ENCODE peak calls at places on chromosomes 13 and 19, in four cellular contexts. One of them, this sample, is unnamed.

GRCh38 chr13:67996101-67996500 is 766.0 kb upstream of the PCDH9 start:
- DNase-seq in K562: no peak
- DNase-seq in GM12878: no peak
- DNase-seq in HepG2: no peak
- DNase-seq in this sample: no peak

GRCh38 chr13:79289557-79289956 is 116.5 kb downstream of the RBM26 start:
- DNase-seq in HepG2: no peak
- DNase-seq in GM12878: no peak
- DNase-seq in K562: no peak
- DNase-seq in this sample: no peak

GRCh38 chr13:96229356-96229755 is 139.4 kb downstream of the HS6ST3 start:
- DNase-seq in GM12878: no peak
- DNase-seq in HepG2: peak
- DNase-seq in K562: peak
- DNase-seq in this sample: peak

GRCh38 chr19:6925801-6926751 is 38.7 kb downstream of the ADGRE1 start:
- DNase-seq in GM12878: peak
- DNase-seq in K562: no peak
- DNase-seq in HepG2: no peak
- DNase-seq in this sample: peak

GRCh38 chr19:51637362-51637978 is 7.3 kb upstream of the SIGLEC5 start:
- DNase-seq in GM12878: no peak
- DNase-seq in HepG2: peak
- DNase-seq in K562: peak
- DNase-seq in this sample: peak

GRCh38 chr19:3880471-3881271 is at the start of gene ATCAY:
- DNase-seq in GM12878: no peak
- DNase-seq in HepG2: no peak
- DNase-seq in K562: no peak
- DNase-seq in this sample: no peak

GRCh38 chr13:97275265-97275664 is 53.1 kb downstream of the MBNL2 start:
- DNase-seq in K562: no peak
- DNase-seq in GM12878: no peak
- DNase-seq in HepG2: peak
- DNase-seq in this sample: no peak

GRCh38 chr13:29573190-29573589 is 22.3 kb downstream of the SLC7A1 start:
- DNase-seq in GM12878: no peak
- DNase-seq in K562: no peak
- DNase-seq in HepG2: no peak
- DNase-seq in this sample: no peak

GRCh38 chr19:13574933-13575332 is 68.7 kb upstream of the CACNA1A start:
- DNase-seq in GM12878: no peak
- DNase-seq in K562: peak
- DNase-seq in HepG2: peak
- DNase-seq in this sample: peak

GRCh38 chr19:11091343-11092153 is 2.3 kb downstream of the LDLR start:
- DNase-seq in K562: peak
- DNase-seq in GM12878: no peak
- DNase-seq in HepG2: peak
- DNase-seq in this sample: no peak

GRCh38 chr13:51942189-51942588 is 69.1 kb downstream of the ATP7B start:
- DNase-seq in K562: no peak
- DNase-seq in GM12878: no peak
- DNase-seq in HepG2: no peak
- DNase-seq in this sample: no peak

GRCh38 chr13:29490561-29490960 is 104.9 kb downstream of the SLC7A1 start:
- DNase-seq in GM12878: no peak
- DNase-seq in K562: no peak
- DNase-seq in HepG2: no peak
- DNase-seq in this sample: no peak

GRCh38 chr19:10836478-10837325 is 690 bp upstream of the TMED1 start:
- DNase-seq in HepG2: no peak
- DNase-seq in K562: peak
- DNase-seq in GM12878: no peak
- DNase-seq in this sample: peak

GRCh38 chr19:7478173-7478842 is 10.5 kb downstream of the PEX11G start:
- DNase-seq in GM12878: no peak
- DNase-seq in K562: no peak
- DNase-seq in HepG2: no peak
- DNase-seq in this sample: no peak

GRCh38 chr13:52004508-52005183 is 6.6 kb downstream of the ATP7B start:
- DNase-seq in K562: no peak
- DNase-seq in GM12878: no peak
- DNase-seq in HepG2: no peak
- DNase-seq in this sample: no peak

GRCh38 chr19:55075366-55075998 is at the start of gene EPS8L1:
- DNase-seq in HepG2: no peak
- DNase-seq in K562: no peak
- DNase-seq in GM12878: no peak
- DNase-seq in this sample: no peak

GRCh38 chr13:91358384-91358776 is 10.9 kb downstream of the MIR17HG start:
- DNase-seq in GM12878: no peak
- DNase-seq in K562: peak
- DNase-seq in HepG2: no peak
- DNase-seq in this sample: no peak

GRCh38 chr19:2015611-2015950 is at the start of gene BTBD2:
- DNase-seq in HepG2: no peak
- DNase-seq in K562: peak
- DNase-seq in GM12878: no peak
- DNase-seq in this sample: peak

GRCh38 chr19:4506449-4507149 is 11.7 kb downstream of the PLIN4 start:
- DNase-seq in HepG2: no peak
- DNase-seq in GM12878: no peak
- DNase-seq in K562: peak
- DNase-seq in this sample: no peak

GRCh38 chr13:47858678-47859050 is 142.4 kb downstream of the SUCLA2 start:
- DNase-seq in GM12878: no peak
- DNase-seq in K562: no peak
- DNase-seq in HepG2: no peak
- DNase-seq in this sample: no peak

GRCh38 chr13:96179309-96179708 is 89.4 kb downstream of the HS6ST3 start:
- DNase-seq in HepG2: no peak
- DNase-seq in GM12878: no peak
- DNase-seq in K562: no peak
- DNase-seq in this sample: no peak

GRCh38 chr19:18479964-18480723 is 41.7 kb downstream of the ELL start:
- DNase-seq in K562: peak
- DNase-seq in HepG2: no peak
- DNase-seq in GM12878: no peak
- DNase-seq in this sample: no peak
- TF ChIP-seq FOXK2 in K562: no peak
- TF ChIP-seq FOXK2 in HepG2: no peak
- TF ChIP-seq FOXK2 in GM12878: no peak
- TF ChIP-seq FOXK2 in this sample: no peak

GRCh38 chr13:106232680-106233079 is 302.8 kb downstream of the EFNB2 start:
- DNase-seq in HepG2: no peak
- DNase-seq in K562: no peak
- DNase-seq in GM12878: no peak
- DNase-seq in this sample: no peak
- TF ChIP-seq BHLHE40 in HepG2: no peak
- TF ChIP-seq BHLHE40 in K562: no peak
- TF ChIP-seq BHLHE40 in GM12878: no peak
- TF ChIP-seq BHLHE40 in this sample: no peak

DNA sequence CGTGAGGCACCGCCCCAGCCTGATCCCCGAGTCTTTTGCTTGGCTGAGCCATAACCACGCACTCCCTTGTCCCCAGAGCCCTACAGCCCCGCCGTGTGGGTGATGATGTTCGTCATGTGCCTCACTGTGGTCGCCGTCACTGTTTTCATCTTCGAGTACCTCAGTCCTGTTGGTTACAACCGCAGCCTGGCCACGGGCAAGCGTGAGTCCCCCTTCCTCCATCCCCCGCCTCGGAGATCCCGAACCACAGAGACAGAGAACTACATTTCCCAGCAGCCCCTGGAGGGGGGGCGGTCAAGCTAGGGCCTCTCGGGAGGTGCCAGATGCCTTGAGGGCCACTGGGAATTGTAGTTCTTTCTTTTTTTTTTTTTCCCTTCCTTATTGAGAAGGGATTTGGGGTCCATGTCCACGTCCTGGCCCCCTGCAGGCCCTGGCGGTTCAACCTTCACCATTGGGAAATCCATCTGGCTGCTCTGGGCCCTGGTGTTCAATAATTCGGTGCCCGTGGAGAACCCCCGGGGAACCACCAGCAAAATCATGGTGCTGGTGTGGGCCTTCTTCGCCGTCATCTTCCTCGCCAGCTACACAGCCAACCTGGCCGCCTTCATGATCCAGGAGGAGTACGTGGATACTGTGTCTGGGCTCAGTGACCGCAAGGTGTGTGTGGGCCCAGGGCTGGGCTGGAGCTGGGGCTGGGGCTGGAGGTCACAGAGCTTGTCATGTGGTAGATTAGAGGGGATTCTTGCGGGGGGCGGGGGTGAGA is 25.9 kb downstream of the GRIN2D start:
- DNase-seq in HepG2: no peak
- DNase-seq in K562: peak
- DNase-seq in GM12878: peak
- DNase-seq in this sample: peak
- TF ChIP-seq FOXM1 in HepG2: no peak
- TF ChIP-seq FOXM1 in K562: no peak
- TF ChIP-seq FOXM1 in GM12878: no peak
- TF ChIP-seq FOXM1 in this sample: no peak

GRCh38 chr13:80454245-80454644 is 113.3 kb upstream of the SPRY2 start:
- DNase-seq in K562: no peak
- DNase-seq in HepG2: no peak
- DNase-seq in GM12878: peak
- DNase-seq in this sample: no peak
- TF ChIP-seq FOXK2 in K562: no peak
- TF ChIP-seq FOXK2 in HepG2: no peak
- TF ChIP-seq FOXK2 in GM12878: no peak
- TF ChIP-seq FOXK2 in this sample: no peak

GRCh38 chr19:41407271-41407670 is 9.7 kb downstream of the BCKDHA start:
- DNase-seq in GM12878: no peak
- DNase-seq in K562: no peak
- DNase-seq in HepG2: no peak
- DNase-seq in this sample: no peak
- TF ChIP-seq BHLHE40 in GM12878: no peak
- TF ChIP-seq BHLHE40 in K562: no peak
- TF ChIP-seq BHLHE40 in HepG2: no peak
- TF ChIP-seq BHLHE40 in this sample: no peak

GRCh38 chr13:50463662-50464061 is 379.8 kb downstream of the DLEU7 start:
- DNase-seq in K562: no peak
- DNase-seq in GM12878: no peak
- DNase-seq in HepG2: no peak
- DNase-seq in this sample: no peak

GRCh38 chr13:50468849-50469669 is 374.4 kb downstream of the DLEU7 start:
- DNase-seq in GM12878: no peak
- DNase-seq in K562: peak
- DNase-seq in HepG2: no peak
- DNase-seq in this sample: no peak

GRCh38 chr13:50461189-50461588 is 382.3 kb downstream of the DLEU7 start:
- DNase-seq in K562: no peak
- DNase-seq in GM12878: no peak
- DNase-seq in HepG2: no peak
- DNase-seq in this sample: no peak

GRCh38 chr13:50467156-50467814 is 376.2 kb downstream of the DLEU7 start:
- DNase-seq in HepG2: no peak
- DNase-seq in K562: no peak
- DNase-seq in GM12878: no peak
- DNase-seq in this sample: no peak

DNA sequence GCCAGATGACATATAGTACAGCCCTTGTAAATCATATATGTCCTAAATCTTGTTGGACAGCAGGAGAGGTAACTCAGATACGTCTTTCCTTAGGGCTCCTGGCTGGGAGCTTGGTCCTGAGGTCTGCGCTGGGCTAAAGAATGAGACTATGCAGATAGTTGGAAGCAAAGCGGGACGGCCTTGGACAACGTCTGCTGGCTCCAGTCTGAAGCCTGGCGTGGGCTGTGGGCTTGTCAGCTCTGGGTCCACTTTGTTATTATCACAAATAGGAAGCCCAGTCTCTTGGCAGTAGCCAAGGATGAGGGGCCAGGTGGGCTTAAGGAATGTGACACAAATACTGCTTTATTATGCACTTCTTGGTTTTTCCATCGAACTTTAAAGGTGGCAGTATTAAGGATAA is 376.9 kb downstream of the DLEU7 start:
- DNase-seq in K562: no peak
- DNase-seq in GM12878: no peak
- DNase-seq in HepG2: no peak
- DNase-seq in this sample: no peak
- TF ChIP-seq FOXM1 in K562: no peak
- TF ChIP-seq FOXM1 in GM12878: no peak
- TF ChIP-seq FOXM1 in HepG2: no peak
- TF ChIP-seq FOXM1 in this sample: no peak

DNA sequence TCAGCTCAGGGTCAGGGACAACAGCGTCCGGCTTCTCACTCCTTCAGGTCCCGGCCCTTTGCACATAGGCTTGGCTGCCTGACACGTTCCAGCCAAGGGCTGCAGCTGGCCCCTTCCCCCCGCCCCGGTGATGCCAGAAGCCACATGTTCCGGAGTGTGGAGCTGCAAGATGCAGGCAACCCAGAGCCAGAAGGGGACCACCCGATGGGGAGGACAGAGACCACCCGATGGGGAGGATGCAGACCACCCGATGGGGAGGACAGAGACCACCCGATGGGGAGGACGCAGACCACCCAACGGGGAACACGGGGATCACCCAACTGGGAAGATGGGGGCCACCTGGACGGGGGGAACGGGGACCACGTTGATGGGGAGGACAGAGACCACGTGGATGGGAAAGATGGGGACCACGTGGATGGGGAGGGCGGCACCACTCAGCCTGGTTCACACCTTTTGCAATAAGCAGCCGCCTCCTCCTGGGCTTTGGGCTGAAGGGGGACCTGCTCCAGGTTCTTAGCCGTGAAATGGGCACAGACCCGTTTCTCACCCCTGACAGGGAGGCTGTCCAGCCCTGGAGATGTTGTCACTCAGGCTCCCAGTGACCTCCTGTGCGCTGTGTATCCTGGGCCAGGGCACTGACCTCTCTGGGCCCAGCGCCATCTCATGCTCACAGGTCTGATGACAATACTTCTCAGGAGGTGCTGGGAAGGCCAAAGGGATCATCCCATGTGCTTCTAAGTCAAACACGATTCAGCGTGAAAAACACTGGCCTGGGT is 34.6 kb downstream of the C13orf46 start:
- DNase-seq in GM12878: no peak
- DNase-seq in HepG2: no peak
- DNase-seq in K562: no peak
- DNase-seq in this sample: no peak
- TF ChIP-seq FOXK2 in GM12878: no peak
- TF ChIP-seq FOXK2 in HepG2: no peak
- TF ChIP-seq FOXK2 in K562: no peak
- TF ChIP-seq FOXK2 in this sample: no peak